ENCODE peak calls at places on chromosomes 1 and 21, in five cellular contexts. One of them, this sample, is unnamed.

GRCh38 chr1:185208626-185209170 is 51.7 kb downstream of the SWT1 start:
- DNase-seq in lung: no peak
- DNase-seq in small intestine: no peak
- DNase-seq in ascending aorta: no peak
- DNase-seq in tibial nerve: no peak
- DNase-seq in this sample: no peak

GRCh38 chr1:156483397-156483796 is 17.2 kb downstream of the MEF2D start:
- DNase-seq in lung: no peak
- DNase-seq in small intestine: no peak
- DNase-seq in tibial nerve: no peak
- DNase-seq in ascending aorta: no peak
- DNase-seq in this sample: no peak

GRCh38 chr1:36857761-36858160 is 176.6 kb downstream of the GRIK3 start:
- DNase-seq in ascending aorta: no peak
- DNase-seq in tibial nerve: no peak
- DNase-seq in lung: no peak
- DNase-seq in small intestine: no peak
- DNase-seq in this sample: no peak

GRCh38 chr1:111738436-111739221 is 566 bp downstream of the INKA2 start:
- DNase-seq in tibial nerve: peak; percentile 38
- DNase-seq in small intestine: peak; percentile 61
- DNase-seq in ascending aorta: peak; percentile 91
- DNase-seq in lung: peak; percentile 67
- DNase-seq in this sample: peak; percentile 69

GRCh38 chr1:8390707-8391106 is 72.8 kb downstream of the SLC45A1 start:
- DNase-seq in lung: no peak
- DNase-seq in ascending aorta: no peak
- DNase-seq in tibial nerve: no peak
- DNase-seq in small intestine: no peak
- DNase-seq in this sample: no peak

GRCh38 chr1:229436178-229436577 is 2.3 kb upstream of the ACTA1 start:
- DNase-seq in small intestine: no peak
- DNase-seq in ascending aorta: no peak
- DNase-seq in tibial nerve: no peak
- DNase-seq in lung: no peak
- DNase-seq in this sample: no peak

GRCh38 chr1:20141001-20141400 is 1.9 kb downstream of the PLA2G2F start:
- DNase-seq in ascending aorta: no peak
- DNase-seq in tibial nerve: no peak
- DNase-seq in lung: no peak
- DNase-seq in small intestine: no peak
- DNase-seq in this sample: no peak

GRCh38 chr1:18419845-18420184 is 60.9 kb upstream of the KLHDC7A start:
- DNase-seq in tibial nerve: no peak
- DNase-seq in ascending aorta: no peak
- DNase-seq in lung: no peak
- DNase-seq in small intestine: no peak
- DNase-seq in this sample: no peak

GRCh38 chr1:228093050-228093906 is 9.8 kb downstream of the C1orf35 start:
- DNase-seq in ascending aorta: no peak
- DNase-seq in small intestine: no peak
- DNase-seq in tibial nerve: no peak
- DNase-seq in lung: no peak
- DNase-seq in this sample: peak; percentile 21

GRCh38 chr1:15343729-15344128 is 66.0 kb upstream of the EFHD2 start:
- DNase-seq in lung: no peak
- DNase-seq in tibial nerve: no peak
- DNase-seq in small intestine: no peak
- DNase-seq in ascending aorta: peak; percentile 83
- DNase-seq in this sample: peak; percentile 44

GRCh38 chr1:7401814-7402547 is 369.1 kb upstream of the VAMP3 start:
- DNase-seq in small intestine: peak; percentile 28
- DNase-seq in tibial nerve: no peak
- DNase-seq in lung: peak; percentile 29
- DNase-seq in ascending aorta: peak; percentile 65
- DNase-seq in this sample: peak; percentile 19

GRCh38 chr1:1212780-1213152 is 1.2 kb downstream of the TNFRSF4 start:
- DNase-seq in tibial nerve: no peak
- DNase-seq in small intestine: no peak
- DNase-seq in lung: no peak
- DNase-seq in ascending aorta: peak; percentile 78
- DNase-seq in this sample: peak; percentile 53

GRCh38 chr1:192877283-192877886 is 68.5 kb downstream of the RGS2 start:
- DNase-seq in tibial nerve: no peak
- DNase-seq in ascending aorta: no peak
- DNase-seq in lung: no peak
- DNase-seq in small intestine: no peak
- DNase-seq in this sample: no peak

GRCh38 chr1:7471836-7472235 is 299.3 kb upstream of the VAMP3 start:
- DNase-seq in tibial nerve: no peak
- DNase-seq in ascending aorta: no peak
- DNase-seq in small intestine: no peak
- DNase-seq in lung: no peak
- DNase-seq in this sample: no peak

GRCh38 chr1:205504311-205505075 is at the start of gene CDK18:
- DNase-seq in ascending aorta: peak; percentile 90
- DNase-seq in lung: peak; percentile 91
- DNase-seq in tibial nerve: peak; percentile 49
- DNase-seq in small intestine: peak; percentile 95
- DNase-seq in this sample: peak; percentile 92

GRCh38 chr1:2865571-2866414 is 64.3 kb upstream of the TTC34 start:
- DNase-seq in lung: no peak
- DNase-seq in tibial nerve: no peak
- DNase-seq in small intestine: no peak
- DNase-seq in ascending aorta: no peak
- DNase-seq in this sample: no peak

GRCh38 chr1:154809436-154810413 is 60.4 kb downstream of the KCNN3 start:
- DNase-seq in tibial nerve: no peak
- DNase-seq in small intestine: no peak
- DNase-seq in ascending aorta: no peak
- DNase-seq in lung: no peak
- DNase-seq in this sample: no peak

GRCh38 chr1:39453603-39454002 is 37.8 kb upstream of the BMP8A start:
- DNase-seq in small intestine: no peak
- DNase-seq in lung: peak; percentile 61
- DNase-seq in ascending aorta: peak; percentile 74
- DNase-seq in tibial nerve: peak; percentile 64
- DNase-seq in this sample: peak; percentile 57

GRCh38 chr1:225998560-225999226 is 450 bp downstream of the SDE2 start:
- DNase-seq in lung: no peak
- DNase-seq in small intestine: peak; percentile 26
- DNase-seq in tibial nerve: no peak
- DNase-seq in ascending aorta: no peak
- DNase-seq in this sample: no peak

GRCh38 chr1:205298191-205298994 is 23.2 kb downstream of the NUAK2 start:
- DNase-seq in small intestine: no peak
- DNase-seq in lung: no peak
- DNase-seq in tibial nerve: no peak
- DNase-seq in ascending aorta: no peak
- DNase-seq in this sample: no peak

GRCh38 chr1:234091065-234091401 is 186.6 kb downstream of the SLC35F3 start:
- DNase-seq in ascending aorta: no peak
- DNase-seq in tibial nerve: no peak
- DNase-seq in small intestine: no peak
- DNase-seq in lung: no peak
- DNase-seq in this sample: no peak

GRCh38 chr1:175514309-175515001 is 228.9 kb downstream of the TNR start:
- DNase-seq in small intestine: no peak
- DNase-seq in tibial nerve: no peak
- DNase-seq in ascending aorta: no peak
- DNase-seq in lung: no peak
- DNase-seq in this sample: no peak

GRCh38 chr21:39096754-39097153 is 86.5 kb downstream of the PSMG1 start:
- DNase-seq in small intestine: no peak
- DNase-seq in lung: no peak
- DNase-seq in tibial nerve: no peak
- DNase-seq in ascending aorta: no peak
- DNase-seq in this sample: no peak

GRCh38 chr1:170290971-170291370 is 145.2 kb downstream of the NTMT2 start:
- DNase-seq in lung: no peak
- DNase-seq in small intestine: no peak
- DNase-seq in tibial nerve: no peak
- DNase-seq in ascending aorta: no peak
- DNase-seq in this sample: no peak

GRCh38 chr1:54800041-54800898 is 853 bp downstream of the TTC22 start:
- DNase-seq in lung: no peak
- DNase-seq in tibial nerve: no peak
- DNase-seq in ascending aorta: no peak
- DNase-seq in small intestine: no peak
- DNase-seq in this sample: no peak

GRCh38 chr1:46310321-46310720 is 6.8 kb downstream of the UQCRH start:
- DNase-seq in ascending aorta: no peak
- DNase-seq in lung: no peak
- DNase-seq in tibial nerve: no peak
- DNase-seq in small intestine: no peak
- DNase-seq in this sample: no peak

GRCh38 chr1:232440325-232441059 is 189.4 kb downstream of the SIPA1L2 start:
- DNase-seq in lung: no peak
- DNase-seq in tibial nerve: no peak
- DNase-seq in ascending aorta: no peak
- DNase-seq in small intestine: no peak
- DNase-seq in this sample: no peak

GRCh38 chr1:59198565-59198964 is 98.3 kb upstream of the FGGY start:
- DNase-seq in ascending aorta: no peak
- DNase-seq in small intestine: peak; percentile 41
- DNase-seq in lung: no peak
- DNase-seq in tibial nerve: no peak
- DNase-seq in this sample: no peak

GRCh38 chr1:56098956-56099355 is 480.4 kb downstream of the PLPP3 start:
- DNase-seq in ascending aorta: no peak
- DNase-seq in small intestine: no peak
- DNase-seq in lung: no peak
- DNase-seq in tibial nerve: no peak
- DNase-seq in this sample: no peak

GRCh38 chr21:28111151-28111619 is 881.5 kb downstream of the LTN1 start:
- DNase-seq in ascending aorta: peak; percentile 73
- DNase-seq in tibial nerve: no peak
- DNase-seq in lung: peak; percentile 51
- DNase-seq in small intestine: no peak
- DNase-seq in this sample: no peak

GRCh38 chr1:37265156-37265555 is 209.2 kb upstream of the ZC3H12A start:
- DNase-seq in tibial nerve: no peak
- DNase-seq in ascending aorta: no peak
- DNase-seq in lung: no peak
- DNase-seq in small intestine: no peak
- DNase-seq in this sample: no peak

GRCh38 chr1:110262846-110263631 is 52.9 kb downstream of the KCNC4 start:
- DNase-seq in ascending aorta: no peak
- DNase-seq in small intestine: no peak
- DNase-seq in lung: no peak
- DNase-seq in tibial nerve: no peak
- DNase-seq in this sample: no peak

GRCh38 chr1:226763741-226764264 is 24.7 kb upstream of the ITPKB start:
- DNase-seq in tibial nerve: no peak
- DNase-seq in small intestine: no peak
- DNase-seq in lung: no peak
- DNase-seq in ascending aorta: no peak
- DNase-seq in this sample: no peak

GRCh38 chr1:28887418-28887834 is 26.9 kb upstream of the EPB41 start:
- DNase-seq in small intestine: peak; percentile 23
- DNase-seq in ascending aorta: peak; percentile 70
- DNase-seq in lung: no peak
- DNase-seq in tibial nerve: no peak
- DNase-seq in this sample: peak; percentile 42

GRCh38 chr1:84505167-84506001 is 802 bp upstream of the SPATA1 start:
- DNase-seq in tibial nerve: no peak
- DNase-seq in small intestine: peak; percentile 57
- DNase-seq in lung: peak; percentile 55
- DNase-seq in ascending aorta: no peak
- DNase-seq in this sample: no peak

GRCh38 chr1:155967410-155968400 is 10.6 kb downstream of the ARHGEF2 start:
- DNase-seq in tibial nerve: no peak
- DNase-seq in ascending aorta: no peak
- DNase-seq in small intestine: no peak
- DNase-seq in lung: no peak
- DNase-seq in this sample: no peak

GRCh38 chr1:54018635-54019034 is 649 bp upstream of the LDLRAD1 start:
- DNase-seq in lung: no peak
- DNase-seq in ascending aorta: no peak
- DNase-seq in tibial nerve: no peak
- DNase-seq in small intestine: no peak
- DNase-seq in this sample: no peak

GRCh38 chr1:93675272-93675671 is 6.4 kb downstream of the BCAR3 start:
- DNase-seq in small intestine: no peak
- DNase-seq in tibial nerve: no peak
- DNase-seq in lung: no peak
- DNase-seq in ascending aorta: peak; percentile 43
- DNase-seq in this sample: no peak
- H3K4me1 ChIP-seq in small intestine: peaks cover 11% of the 10 kb centered on the region
- H3K4me1 ChIP-seq in tibial nerve: peaks cover 70% of the 10 kb centered on the region
- H3K4me1 ChIP-seq in lung: peaks cover 36% of the 10 kb centered on the region
- H3K4me1 ChIP-seq in ascending aorta: peaks cover 48% of the 10 kb centered on the region
- H3K4me1 ChIP-seq in this sample: peaks cover 43% of the 10 kb centered on the region

GRCh38 chr1:41898191-41898713 is 20.5 kb downstream of the HIVEP3 start:
- DNase-seq in ascending aorta: no peak
- DNase-seq in small intestine: peak; percentile 45
- DNase-seq in tibial nerve: no peak
- DNase-seq in lung: peak; percentile 28
- DNase-seq in this sample: no peak

GRCh38 chr1:41894101-41894620 is 24.6 kb downstream of the HIVEP3 start:
- DNase-seq in tibial nerve: no peak
- DNase-seq in ascending aorta: no peak
- DNase-seq in small intestine: peak; percentile 79
- DNase-seq in lung: no peak
- DNase-seq in this sample: no peak

GRCh38 chr1:41895552-41895951 is 23.2 kb downstream of the HIVEP3 start:
- DNase-seq in lung: no peak
- DNase-seq in ascending aorta: no peak
- DNase-seq in tibial nerve: no peak
- DNase-seq in small intestine: no peak
- DNase-seq in this sample: no peak

GRCh38 chr1:41892211-41892840 is 26.4 kb downstream of the HIVEP3 start:
- DNase-seq in lung: no peak
- DNase-seq in small intestine: peak; percentile 28
- DNase-seq in ascending aorta: no peak
- DNase-seq in tibial nerve: no peak
- DNase-seq in this sample: no peak

GRCh38 chr1:41894778-41895483 is 23.8 kb downstream of the HIVEP3 start:
- DNase-seq in ascending aorta: no peak
- DNase-seq in lung: no peak
- DNase-seq in small intestine: no peak
- DNase-seq in tibial nerve: no peak
- DNase-seq in this sample: no peak
- H3K4me1 ChIP-seq in ascending aorta: peaks cover 10% of the 10 kb centered on the region
- H3K4me1 ChIP-seq in lung: peaks cover 19% of the 10 kb centered on the region
- H3K4me1 ChIP-seq in small intestine: peaks cover 5% of the 10 kb centered on the region
- H3K4me1 ChIP-seq in tibial nerve: peaks cover 13% of the 10 kb centered on the region
- H3K4me1 ChIP-seq in this sample: peaks cover 55% of the 10 kb centered on the region

GRCh38 chr1:23527366-23527765 is 3.7 kb downstream of the E2F2 start:
- DNase-seq in ascending aorta: no peak
- DNase-seq in small intestine: no peak
- DNase-seq in tibial nerve: no peak
- DNase-seq in lung: no peak
- DNase-seq in this sample: no peak
- H3K4me1 ChIP-seq in ascending aorta: peaks cover 14% of the 10 kb centered on the region
- H3K4me1 ChIP-seq in small intestine: peaks cover 19% of the 10 kb centered on the region
- H3K4me1 ChIP-seq in tibial nerve: peaks cover 30% of the 10 kb centered on the region
- H3K4me1 ChIP-seq in lung: peaks cover 15% of the 10 kb centered on the region
- H3K4me1 ChIP-seq in this sample: peaks cover 81% of the 10 kb centered on the region

GRCh38 chr1:10938741-10939417 is 73.6 kb upstream of the TARDBP start:
- DNase-seq in small intestine: no peak
- DNase-seq in tibial nerve: no peak
- DNase-seq in ascending aorta: no peak
- DNase-seq in lung: no peak
- DNase-seq in this sample: no peak
- H3K4me1 ChIP-seq in small intestine: peaks cover 5% of the 10 kb centered on the region
- H3K4me1 ChIP-seq in tibial nerve: no peaks in the 10 kb centered on the region
- H3K4me1 ChIP-seq in ascending aorta: peaks cover 4% of the 10 kb centered on the region
- H3K4me1 ChIP-seq in lung: peaks cover 3% of the 10 kb centered on the region
- H3K4me1 ChIP-seq in this sample: peaks cover 30% of the 10 kb centered on the region

This sample was measured in stomach.